ENCODE peak calls at places on chromosomes 4 and X, in five cellular contexts. U is smooth muscle cell of the brain vasculature; Y is activated CD4-positive, alpha-beta T cell treated with anti-CD3 and anti-CD28 coated beads, Interleukin-2, amount 10 ng/mL, durations not matched to agents 7 days and 5 days; N is OCI-M1; E is AG04450. S is an unnamed sample.

GRCh38 chrX:31337332-31337731 is 265.5 kb upstream of the FTHL17 start:
- DNase-seq in N (no peak), E (no peak), Y (no peak), U (no peak), S (no peak)

GRCh38 chrX:47661539-47661938 is 2.6 kb upstream of the UXT start:
- DNase-seq in E (no peak), Y (no peak), N (no peak), U (no peak), S (no peak)

GRCh38 chr4:28267166-28267565 is 1406.5 kb downstream of the STIM2 start:
- DNase-seq in U (no peak), N (no peak), Y (no peak), E (no peak), S (no peak)

GRCh38 chr4:57080781-57081650 is 29.2 kb downstream of the IGFBP7 start:
- DNase-seq in U (peak), Y (no peak), N (no peak), E (peak), S (no peak)

GRCh38 chrX:125210146-125210545 is 109.5 kb upstream of the TEX13C start:
- DNase-seq in N (no peak), Y (no peak), U (no peak), E (no peak), S (no peak)

GRCh38 chr4:153218961-153219360 is 14.7 kb downstream of the TRIM2 start:
- DNase-seq in Y (no peak), U (no peak), N (no peak), E (no peak), S (no peak)

GRCh38 chr4:8905773-8906667 is 34.4 kb upstream of the HMX1 start:
- DNase-seq in U (no peak), N (no peak), E (no peak), Y (no peak), S (no peak)

GRCh38 chrX:153408221-153408721 is 3.0 kb upstream of the ZFP92 start:
- DNase-seq in Y (no peak), U (no peak), E (no peak), N (no peak), S (no peak)

GRCh38 chr4:14478504-14478903 is 523.8 kb upstream of the CPEB2 start:
- DNase-seq in Y (no peak), N (no peak), U (no peak), E (no peak), S (no peak)

GRCh38 chrX:9352243-9352642 is 112.6 kb upstream of the TBL1X start:
- DNase-seq in E (no peak), Y (no peak), U (no peak), N (peak), S (peak)

GRCh38 chr4:76823516-76823915 is 74.4 kb downstream of the SOWAHB start:
- DNase-seq in E (no peak), Y (no peak), U (no peak), N (no peak), S (no peak)

GRCh38 chr4:48553720-48554119 is 63.7 kb downstream of the ZAR1 start:
- DNase-seq in Y (no peak), U (no peak), E (no peak), N (no peak), S (no peak)

GRCh38 chr4:113607998-113608397 is 153.5 kb downstream of the CAMK2D start:
- DNase-seq in U (no peak), E (no peak), Y (no peak), N (no peak), S (no peak)

GRCh38 chr4:76984127-76984526 is 34.6 kb downstream of the SEPTIN11 start:
- DNase-seq in U (no peak), Y (no peak), E (no peak), N (peak), S (no peak)

GRCh38 chr4:3679851-3680311 is 86.3 kb upstream of the ADRA2C start:
- DNase-seq in Y (no peak), N (no peak), E (no peak), U (no peak), S (no peak)

GRCh38 chrX:13898603-13899002 is 81.7 kb upstream of the GPM6B start:
- DNase-seq in N (no peak), E (no peak), Y (no peak), U (no peak), S (no peak)

GRCh38 chr4:186307916-186308315 is 41.9 kb downstream of the F11 start:
- DNase-seq in Y (no peak), U (no peak), E (no peak), N (no peak), S (no peak)

GRCh38 chrX:19865567-19866363 is 21.6 kb downstream of the SH3KBP1 start:
- DNase-seq in E (no peak), U (no peak), N (peak), Y (peak), S (peak)

GRCh38 chr4:52659722-52660261 is 691 bp upstream of the USP46 start:
- DNase-seq in N (peak), Y (no peak), E (no peak), U (no peak), S (no peak)

GRCh38 chr4:108702960-108703359 is 52.6 kb downstream of the OSTC start:
- DNase-seq in N (no peak), E (no peak), Y (peak), U (no peak), S (no peak)

GRCh38 chrX:18927558-18927957 is 56.4 kb downstream of the PHKA2 start:
- DNase-seq in N (no peak), U (no peak), E (no peak), Y (no peak), S (no peak)

GRCh38 chrX:139932077-139932900 is 564 bp downstream of the ATP11C start:
- DNase-seq in E (no peak), Y (peak), U (no peak), N (peak), S (no peak)

GRCh38 chrX:78075787-78076389 is 28.2 kb upstream of the PGK1 start:
- DNase-seq in Y (no peak), U (no peak), E (no peak), N (no peak), S (no peak)

GRCh38 chr4:150142831-150143230 is 64.6 kb downstream of the DCLK2 start:
- DNase-seq in E (no peak), N (no peak), U (no peak), Y (no peak), S (no peak)

GRCh38 chrX:8323356-8323755 is 141.3 kb upstream of the VCX3B start:
- DNase-seq in E (no peak), Y (no peak), U (no peak), N (peak), S (no peak)

GRCh38 chr4:89193828-89194227 is 82.5 kb downstream of the TIGD2 start:
- DNase-seq in U (no peak), N (no peak), Y (no peak), E (no peak), S (no peak)

GRCh38 chr4:71230258-71230594 is 108.6 kb upstream of the SLC4A4 start:
- DNase-seq in N (no peak), E (no peak), Y (no peak), U (no peak), S (no peak)

GRCh38 chr4:26349496-26349895 is 28.7 kb downstream of the RBPJ start:
- DNase-seq in Y (no peak), U (no peak), E (no peak), N (no peak), S (no peak)

GRCh38 chrX:71118032-71118984 is at the start of gene MED12:
- DNase-seq in N (peak), E (peak), Y (peak), U (peak), S (peak)

GRCh38 chrX:19739683-19740082 is 147.7 kb downstream of the SH3KBP1 start:
- DNase-seq in U (peak), E (peak), N (peak), Y (peak), S (peak)

GRCh38 chr4:88005086-88005485 is 2.3 kb upstream of the PKD2 start:
- DNase-seq in U (no peak), E (no peak), N (no peak), Y (no peak), S (no peak)

GRCh38 chr4:148265627-148266026 is 176.6 kb downstream of the NR3C2 start:
- DNase-seq in N (no peak), Y (no peak), U (no peak), E (no peak), S (no peak)

GRCh38 chr4:40199999-40200880 is 3.4 kb downstream of the RHOH start:
- DNase-seq in N (peak), E (no peak), U (no peak), Y (peak), S (peak)

GRCh38 chr4:107379054-107379869 is 340.8 kb downstream of the PAPSS1 start:
- DNase-seq in N (peak), U (no peak), E (no peak), Y (no peak), S (no peak)